ENCODE peak calls at places on chromosomes 16 and 17, in eight cellular contexts. X is AG04449; T is stimulated activated naive CD4-positive, alpha-beta T cell; S is stimulated activated naive B cell treated with anti-CD40 and anti-IgM and Interleukin-4, amounts not matched to agents 10 μg/mL and 1 μg/mL and 100 μg/mL, for 72 hours; H is ecto neural progenitor cell; V is LHCN-M2; Q is activated CD4-positive, alpha-beta T cell treated with anti-CD3 and anti-CD28 coated beads, Interleukin-2, amount 50 U/mL, for 48 hours; C is ureter. R is an unnamed sample.

GRCh38 chr17:4407216-4407615 is 26.5 kb upstream of the SPNS3 start:
- DNase-seq in X (no peak), Q (no peak), T (no peak), S (no peak), V (no peak), C (no peak), H (no peak), R (no peak)

GRCh38 chr17:49576121-49576905 is 642 bp downstream of the NXPH3 start:
- DNase-seq in T (no peak), X (no peak), S (no peak), H (peak), V (peak), C (no peak), Q (no peak), R (peak)

GRCh38 chr16:27701381-27701780 is 151.4 kb downstream of the KATNIP start:
- DNase-seq in V (no peak), X (no peak), C (no peak), T (no peak), H (no peak), S (no peak), Q (no peak), R (peak)

GRCh38 chr17:4895676-4896331 is 3.5 kb upstream of the C17orf107 start:
- DNase-seq in V (no peak), Q (no peak), X (no peak), C (no peak), T (no peak), H (no peak), S (no peak), R (peak)

GRCh38 chr16:87152221-87152755 is 164.9 kb downstream of the C16orf95 start:
- DNase-seq in S (no peak), V (no peak), T (no peak), H (no peak), C (no peak), Q (no peak), X (no peak), R (no peak)

GRCh38 chr17:50353600-50354195 is 7.8 kb downstream of the XYLT2 start:
- DNase-seq in H (no peak), S (no peak), T (no peak), V (no peak), X (no peak), Q (no peak), C (peak), R (no peak)

GRCh38 chr16:10871157-10871991 is 5.6 kb upstream of the CIITA start:
- DNase-seq in X (peak), Q (peak), S (peak), C (peak), V (peak), T (no peak), H (no peak), R (no peak)

GRCh38 chr17:71033336-71033735 is 864.0 kb downstream of the KCNJ2 start:
- DNase-seq in X (no peak), H (no peak), S (no peak), C (no peak), V (no peak), Q (no peak), T (no peak), R (peak)

GRCh38 chr16:47503936-47504335 is 42.8 kb downstream of the PHKB start:
- DNase-seq in T (no peak), H (no peak), S (no peak), X (no peak), C (no peak), V (peak), Q (no peak), R (no peak)

GRCh38 chr17:19264681-19265080 is 27.5 kb downstream of the EPN2 start:
- DNase-seq in C (no peak), X (no peak), Q (no peak), S (no peak), T (no peak), V (no peak), H (no peak), R (no peak)

GRCh38 chr17:49741692-49742076 is 22.2 kb downstream of the FAM117A start:
- DNase-seq in Q (no peak), V (no peak), S (no peak), T (no peak), X (no peak), H (no peak), C (no peak), R (no peak)

GRCh38 chr17:66341462-66341861 is 39.0 kb downstream of the PRKCA start:
- DNase-seq in S (no peak), X (no peak), Q (no peak), V (no peak), T (no peak), H (no peak), C (no peak), R (no peak)

GRCh38 chr16:76946879-76947278 is 244.1 kb upstream of the MON1B start:
- DNase-seq in H (no peak), C (no peak), V (peak), X (peak), Q (no peak), T (no peak), S (no peak), R (no peak)

GRCh38 chr16:13921328-13921727 is 1.4 kb downstream of the ERCC4 start:
- DNase-seq in H (no peak), V (peak), X (no peak), T (no peak), Q (no peak), S (no peak), C (no peak), R (no peak)